ENCODE peak calls at places on chromosome 1, in nine cellular contexts. One of them, this sample, is unnamed.

GRCh38 chr1:10853701-10854100 is 57.3 kb upstream of the CASZ1 start:
- DNase-seq in breast epithelium: no peak
- DNase-seq in HCT116: no peak
- DNase-seq in sigmoid colon: no peak
- DNase-seq in right lobe of liver: no peak
- DNase-seq in esophagus muscularis mucosa: no peak
- DNase-seq in body of pancreas: no peak
- DNase-seq in heart left ventricle: no peak
- DNase-seq in tibial nerve: no peak
- DNase-seq in this sample: no peak

GRCh38 chr1:90763930-90764329 is 46.8 kb upstream of the BARHL2 start:
- DNase-seq in breast epithelium: no peak
- DNase-seq in HCT116: no peak
- DNase-seq in sigmoid colon: no peak
- DNase-seq in right lobe of liver: no peak
- DNase-seq in esophagus muscularis mucosa: no peak
- DNase-seq in body of pancreas: no peak
- DNase-seq in heart left ventricle: no peak
- DNase-seq in tibial nerve: no peak
- DNase-seq in this sample: no peak

GRCh38 chr1:201108614-201109013 is 3.6 kb downstream of the CACNA1S start:
- DNase-seq in breast epithelium: no peak
- DNase-seq in HCT116: no peak
- DNase-seq in sigmoid colon: no peak
- DNase-seq in right lobe of liver: no peak
- DNase-seq in esophagus muscularis mucosa: no peak
- DNase-seq in body of pancreas: no peak
- DNase-seq in heart left ventricle: no peak
- DNase-seq in tibial nerve: no peak
- DNase-seq in this sample: no peak

GRCh38 chr1:15123298-15123697 is 30.2 kb upstream of the TMEM51 start:
- DNase-seq in breast epithelium: no peak
- DNase-seq in HCT116: no peak
- DNase-seq in sigmoid colon: no peak
- DNase-seq in right lobe of liver: no peak
- DNase-seq in esophagus muscularis mucosa: no peak
- DNase-seq in body of pancreas: no peak
- DNase-seq in heart left ventricle: no peak
- DNase-seq in tibial nerve: no peak
- DNase-seq in this sample: no peak

GRCh38 chr1:19869929-19870328 is 12.3 kb upstream of the OTUD3 start:
- DNase-seq in breast epithelium: no peak
- DNase-seq in HCT116: no peak
- DNase-seq in sigmoid colon: no peak
- DNase-seq in right lobe of liver: no peak
- DNase-seq in esophagus muscularis mucosa: no peak
- DNase-seq in body of pancreas: no peak
- DNase-seq in heart left ventricle: no peak
- DNase-seq in tibial nerve: no peak
- DNase-seq in this sample: no peak

GRCh38 chr1:152459596-152460528 is 45.8 kb upstream of the CRNN start:
- DNase-seq in breast epithelium: peak; percentile 29
- DNase-seq in HCT116: peak; percentile 64
- DNase-seq in sigmoid colon: peak; percentile 77
- DNase-seq in right lobe of liver: peak; percentile 73
- DNase-seq in esophagus muscularis mucosa: peak; percentile 77
- DNase-seq in body of pancreas: peak; percentile 77
- DNase-seq in heart left ventricle: peak; percentile 61
- DNase-seq in tibial nerve: peak; percentile 47
- DNase-seq in this sample: peak; percentile 28

GRCh38 chr1:84907095-84907827 is 14.3 kb upstream of the LPAR3 start:
- DNase-seq in breast epithelium: no peak
- DNase-seq in HCT116: no peak
- DNase-seq in sigmoid colon: no peak
- DNase-seq in right lobe of liver: no peak
- DNase-seq in esophagus muscularis mucosa: peak; percentile 74
- DNase-seq in body of pancreas: no peak
- DNase-seq in heart left ventricle: no peak
- DNase-seq in tibial nerve: no peak
- DNase-seq in this sample: no peak

GRCh38 chr1:89588480-89588879 is 44.4 kb upstream of the LRRC8C start:
- DNase-seq in breast epithelium: no peak
- DNase-seq in HCT116: no peak
- DNase-seq in sigmoid colon: no peak
- DNase-seq in right lobe of liver: no peak
- DNase-seq in esophagus muscularis mucosa: no peak
- DNase-seq in body of pancreas: no peak
- DNase-seq in heart left ventricle: no peak
- DNase-seq in tibial nerve: no peak
- DNase-seq in this sample: no peak

GRCh38 chr1:66624412-66625060 is 90.6 kb downstream of the SGIP1 start:
- DNase-seq in breast epithelium: no peak
- DNase-seq in HCT116: no peak
- DNase-seq in sigmoid colon: no peak
- DNase-seq in right lobe of liver: no peak
- DNase-seq in esophagus muscularis mucosa: no peak
- DNase-seq in body of pancreas: no peak
- DNase-seq in heart left ventricle: no peak
- DNase-seq in tibial nerve: no peak
- DNase-seq in this sample: no peak

GRCh38 chr1:66628951-66629350 is 95.0 kb downstream of the SGIP1 start:
- DNase-seq in breast epithelium: no peak
- DNase-seq in HCT116: no peak
- DNase-seq in sigmoid colon: no peak
- DNase-seq in right lobe of liver: no peak
- DNase-seq in esophagus muscularis mucosa: no peak
- DNase-seq in body of pancreas: no peak
- DNase-seq in heart left ventricle: no peak
- DNase-seq in tibial nerve: no peak
- DNase-seq in this sample: no peak

GRCh38 chr1:66623812-66624211 is 89.9 kb downstream of the SGIP1 start:
- DNase-seq in breast epithelium: no peak
- DNase-seq in HCT116: no peak
- DNase-seq in sigmoid colon: no peak
- DNase-seq in right lobe of liver: no peak
- DNase-seq in esophagus muscularis mucosa: no peak
- DNase-seq in body of pancreas: no peak
- DNase-seq in heart left ventricle: no peak
- DNase-seq in tibial nerve: no peak
- DNase-seq in this sample: no peak

DNA sequence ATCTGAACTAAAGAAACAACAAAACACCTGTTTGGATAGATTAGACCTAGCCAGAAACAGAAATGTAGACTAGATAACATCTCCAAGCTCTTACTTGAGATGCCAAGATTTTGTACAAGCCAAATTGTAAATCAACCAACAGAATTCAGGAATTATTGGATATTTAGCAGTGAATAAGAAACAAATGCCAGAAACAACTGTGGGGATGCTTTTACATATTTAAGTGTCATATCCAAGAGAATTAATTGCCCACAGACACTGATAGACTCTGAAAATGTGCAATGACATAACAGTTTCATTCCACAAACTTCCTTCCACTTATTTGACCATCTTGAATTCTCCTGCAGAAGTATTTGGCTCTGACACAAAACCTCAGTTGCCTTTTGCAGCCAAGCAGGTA is 92.3 kb downstream of the SGIP1 start:
- DNase-seq in breast epithelium: no peak
- DNase-seq in HCT116: no peak
- DNase-seq in sigmoid colon: no peak
- DNase-seq in right lobe of liver: no peak
- DNase-seq in esophagus muscularis mucosa: no peak
- DNase-seq in body of pancreas: no peak
- DNase-seq in heart left ventricle: no peak
- DNase-seq in tibial nerve: no peak
- DNase-seq in this sample: no peak
- H3K27ac ChIP-seq in breast epithelium: no peak overlapping the region
- H3K27ac ChIP-seq in HCT116: no peak overlapping the region
- H3K27ac ChIP-seq in sigmoid colon: no peak overlapping the region
- H3K27ac ChIP-seq in right lobe of liver: no peak overlapping the region
- H3K27ac ChIP-seq in esophagus muscularis mucosa: no peak overlapping the region
- H3K27ac ChIP-seq in body of pancreas: no peak overlapping the region
- H3K27ac ChIP-seq in heart left ventricle: no peak overlapping the region
- H3K27ac ChIP-seq in tibial nerve: no peak overlapping the region
- H3K27ac ChIP-seq in this sample: no peak overlapping the region

GRCh38 chr1:36306902-36307456 is 811 bp downstream of the SH3D21 start:
- DNase-seq in breast epithelium: peak; percentile 93
- DNase-seq in HCT116: peak; percentile 72
- DNase-seq in sigmoid colon: peak; percentile 96
- DNase-seq in right lobe of liver: peak; percentile 95
- DNase-seq in esophagus muscularis mucosa: peak; percentile 96
- DNase-seq in body of pancreas: peak; percentile 93
- DNase-seq in heart left ventricle: peak; percentile 93
- DNase-seq in tibial nerve: peak; percentile 79
- DNase-seq in this sample: peak; percentile 95

GRCh38 chr1:36307601-36308330 is 1.6 kb downstream of the SH3D21 start:
- DNase-seq in breast epithelium: no peak
- DNase-seq in HCT116: no peak
- DNase-seq in sigmoid colon: peak; percentile 64
- DNase-seq in right lobe of liver: peak; percentile 45
- DNase-seq in esophagus muscularis mucosa: no peak
- DNase-seq in body of pancreas: no peak
- DNase-seq in heart left ventricle: no peak
- DNase-seq in tibial nerve: no peak
- DNase-seq in this sample: no peak

GRCh38 chr1:36304970-36305914 is 926 bp upstream of the SH3D21 start:
- DNase-seq in breast epithelium: peak; percentile 17
- DNase-seq in HCT116: no peak
- DNase-seq in sigmoid colon: peak; percentile 47
- DNase-seq in right lobe of liver: peak; percentile 33
- DNase-seq in esophagus muscularis mucosa: no peak
- DNase-seq in body of pancreas: no peak
- DNase-seq in heart left ventricle: no peak
- DNase-seq in tibial nerve: no peak
- DNase-seq in this sample: no peak

GRCh38 chr1:36305915-36306209 is 306 bp upstream of the SH3D21 start:
- DNase-seq in breast epithelium: no peak
- DNase-seq in HCT116: no peak
- DNase-seq in sigmoid colon: no peak
- DNase-seq in right lobe of liver: no peak
- DNase-seq in esophagus muscularis mucosa: no peak
- DNase-seq in body of pancreas: no peak
- DNase-seq in heart left ventricle: no peak
- DNase-seq in tibial nerve: no peak
- DNase-seq in this sample: no peak

DNA sequence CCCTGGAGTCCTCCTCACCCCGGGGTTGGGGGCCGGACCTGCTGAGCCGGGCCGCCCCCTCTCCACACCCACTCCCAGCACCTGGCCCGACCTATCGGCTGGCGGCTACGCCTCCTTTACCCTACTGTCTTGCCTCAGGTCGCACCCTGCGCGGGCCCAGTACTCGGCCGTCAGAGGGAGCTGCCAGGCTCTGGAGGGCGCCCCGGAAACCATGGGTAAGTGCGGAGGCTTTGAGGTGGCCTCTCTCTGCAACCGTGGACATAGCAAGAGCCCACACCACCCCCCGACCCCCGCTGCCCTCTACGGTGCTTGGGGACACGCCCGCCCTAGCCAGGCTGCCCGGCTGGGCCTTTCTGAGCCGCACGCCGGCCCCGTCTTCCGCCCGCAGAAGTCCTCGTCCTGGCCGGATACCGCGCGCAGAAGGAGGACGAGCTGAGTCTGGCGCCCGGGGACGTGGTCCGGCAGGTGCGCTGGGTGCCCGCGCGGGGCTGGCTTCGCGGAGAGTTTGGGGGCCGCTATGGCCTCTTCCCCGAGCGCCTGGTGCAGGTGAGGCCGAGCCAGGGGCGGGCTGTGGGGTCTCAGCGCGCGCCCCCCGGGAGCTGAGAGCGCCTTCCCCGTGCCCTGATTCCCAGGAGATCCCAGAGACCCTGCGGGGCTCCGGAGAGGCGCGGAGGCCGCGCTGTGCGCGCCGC is at the start of gene SH3D21:
- DNase-seq in breast epithelium: peak; percentile 68
- DNase-seq in HCT116: no peak
- DNase-seq in sigmoid colon: peak; percentile 73
- DNase-seq in right lobe of liver: peak; percentile 71
- DNase-seq in esophagus muscularis mucosa: no peak
- DNase-seq in body of pancreas: peak; percentile 65
- DNase-seq in heart left ventricle: peak; percentile 46
- DNase-seq in tibial nerve: peak; percentile 33
- DNase-seq in this sample: peak; percentile 44
- TF ChIP-seq CTCF in breast epithelium: no peak
- TF ChIP-seq CTCF in HCT116: no peak
- TF ChIP-seq CTCF in sigmoid colon: no peak
- TF ChIP-seq CTCF in right lobe of liver: no peak
- TF ChIP-seq CTCF in esophagus muscularis mucosa: no peak
- TF ChIP-seq CTCF in body of pancreas: no peak
- TF ChIP-seq CTCF in heart left ventricle: no peak
- TF ChIP-seq CTCF in tibial nerve: no peak
- TF ChIP-seq CTCF in this sample: no peak

GRCh38 chr1:3668148-3668547 is 15.8 kb downstream of the TP73 start:
- DNase-seq in breast epithelium: no peak
- DNase-seq in HCT116: no peak
- DNase-seq in sigmoid colon: no peak
- DNase-seq in right lobe of liver: peak; percentile 40
- DNase-seq in esophagus muscularis mucosa: no peak
- DNase-seq in body of pancreas: no peak
- DNase-seq in heart left ventricle: no peak
- DNase-seq in tibial nerve: no peak
- DNase-seq in this sample: no peak
- TF ChIP-seq POLR2A in breast epithelium: no peak
- TF ChIP-seq POLR2A in HCT116: no peak
- TF ChIP-seq POLR2A in sigmoid colon: no peak
- TF ChIP-seq POLR2A in right lobe of liver: no peak
- TF ChIP-seq POLR2A in esophagus muscularis mucosa: no peak
- TF ChIP-seq POLR2A in body of pancreas: no peak
- TF ChIP-seq POLR2A in heart left ventricle: no peak
- TF ChIP-seq POLR2A in tibial nerve: no peak
- TF ChIP-seq POLR2A in this sample: no peak

GRCh38 chr1:208526726-208527125 is 282.5 kb upstream of the PLXNA2 start:
- DNase-seq in breast epithelium: no peak
- DNase-seq in HCT116: no peak
- DNase-seq in sigmoid colon: no peak
- DNase-seq in right lobe of liver: no peak
- DNase-seq in esophagus muscularis mucosa: peak; percentile 50
- DNase-seq in body of pancreas: no peak
- DNase-seq in heart left ventricle: no peak
- DNase-seq in tibial nerve: no peak
- DNase-seq in this sample: no peak

GRCh38 chr1:208531003-208531750 is 287.0 kb upstream of the PLXNA2 start:
- DNase-seq in breast epithelium: no peak
- DNase-seq in HCT116: no peak
- DNase-seq in sigmoid colon: no peak
- DNase-seq in right lobe of liver: no peak
- DNase-seq in esophagus muscularis mucosa: peak; percentile 86
- DNase-seq in body of pancreas: peak; percentile 22
- DNase-seq in heart left ventricle: no peak
- DNase-seq in tibial nerve: no peak
- DNase-seq in this sample: no peak

GRCh38 chr1:208527197-208527596 is 283.0 kb upstream of the PLXNA2 start:
- DNase-seq in breast epithelium: no peak
- DNase-seq in HCT116: no peak
- DNase-seq in sigmoid colon: no peak
- DNase-seq in right lobe of liver: no peak
- DNase-seq in esophagus muscularis mucosa: no peak
- DNase-seq in body of pancreas: no peak
- DNase-seq in heart left ventricle: no peak
- DNase-seq in tibial nerve: no peak
- DNase-seq in this sample: no peak

GRCh38 chr1:208525417-208525816 is 281.2 kb upstream of the PLXNA2 start:
- DNase-seq in breast epithelium: no peak
- DNase-seq in HCT116: no peak
- DNase-seq in sigmoid colon: no peak
- DNase-seq in right lobe of liver: no peak
- DNase-seq in esophagus muscularis mucosa: peak; percentile 29
- DNase-seq in body of pancreas: no peak
- DNase-seq in heart left ventricle: no peak
- DNase-seq in tibial nerve: no peak
- DNase-seq in this sample: no peak

DNA sequence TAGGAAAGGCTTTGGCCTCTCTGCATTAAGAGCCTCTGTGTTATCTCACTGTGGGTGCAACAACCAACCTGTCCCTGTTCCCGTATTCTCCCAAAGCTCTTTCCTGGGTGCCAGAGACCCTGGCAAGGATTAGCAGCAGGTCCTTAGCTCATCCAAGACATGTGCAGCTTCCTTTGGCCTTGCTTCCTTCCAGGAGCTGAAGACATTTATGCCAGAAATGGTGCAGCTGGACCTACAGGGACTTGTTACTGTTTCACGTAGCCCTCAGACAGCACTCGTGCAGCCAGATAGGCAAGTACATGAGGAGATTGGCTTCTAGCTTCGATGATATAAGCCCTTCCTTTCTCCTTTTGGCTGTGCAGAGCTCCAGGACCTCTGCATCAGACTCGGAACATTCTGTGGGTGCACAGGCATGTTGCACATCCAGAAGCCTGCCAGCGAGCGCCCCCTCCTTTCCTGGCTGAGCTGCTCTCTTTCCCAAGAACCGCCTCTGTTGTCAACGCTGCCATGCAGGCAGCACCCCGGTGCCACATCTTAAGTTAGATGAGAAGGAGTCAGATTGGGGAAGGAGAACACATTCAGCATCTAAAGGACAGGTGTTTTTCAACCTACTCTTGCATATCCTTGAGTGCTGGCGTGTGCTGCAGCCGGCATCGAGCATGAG is 284.5 kb upstream of the PLXNA2 start:
- DNase-seq in breast epithelium: no peak
- DNase-seq in HCT116: no peak
- DNase-seq in sigmoid colon: peak; percentile 75
- DNase-seq in right lobe of liver: no peak
- DNase-seq in esophagus muscularis mucosa: peak; percentile 72
- DNase-seq in body of pancreas: no peak
- DNase-seq in heart left ventricle: no peak
- DNase-seq in tibial nerve: no peak
- DNase-seq in this sample: no peak
- H3K27ac ChIP-seq in breast epithelium: no peak overlapping the region
- H3K27ac ChIP-seq in HCT116: no peak overlapping the region
- H3K27ac ChIP-seq in sigmoid colon: no peak overlapping the region
- H3K27ac ChIP-seq in right lobe of liver: no peak overlapping the region
- H3K27ac ChIP-seq in esophagus muscularis mucosa: no peak overlapping the region
- H3K27ac ChIP-seq in body of pancreas: no peak overlapping the region
- H3K27ac ChIP-seq in heart left ventricle: no peak overlapping the region
- H3K27ac ChIP-seq in tibial nerve: no peak overlapping the region
- H3K27ac ChIP-seq in this sample: no peak overlapping the region